ENCODE peak calls at places on chromosomes 11 and 22, in ten cellular contexts. J, W, X, P, V, L, U, C, O and F are unnamed samples.

GRCh38 chr22:26542831-26543230 is 30.6 kb upstream of the TFIP11 start:
- DNase-seq in J (no peak), W (no peak), X (no peak), P (no peak), V (no peak), L (no peak), U (no peak), C (no peak), O (no peak), F (no peak)

GRCh38 chr11:77244277-77245014 is 57.0 kb downstream of the GDPD4 start:
- DNase-seq in J (peak; percentile 78), W (no peak), X (peak; percentile 72), P (no peak), V (peak; percentile 85), L (no peak), U (peak; percentile 88), C (no peak), O (no peak), F (peak; percentile 76)

GRCh38 chr22:49367016-49367697 is 460.5 kb downstream of the BRD1 start:
- DNase-seq in J (no peak), W (no peak), X (no peak), P (peak; percentile 35), V (no peak), L (no peak), U (no peak), C (no peak), O (no peak), F (no peak)

GRCh38 chr11:111582163-111582562 is 20.1 kb upstream of the SIK2 start:
- DNase-seq in J (peak; percentile 19), W (no peak), X (no peak), P (no peak), V (no peak), L (no peak), U (no peak), C (no peak), O (no peak), F (no peak)

GRCh38 chr11:35247428-35247827 is 108.5 kb downstream of the CD44 start:
- DNase-seq in J (no peak), W (no peak), X (no peak), P (no peak), V (no peak), L (no peak), U (no peak), C (no peak), O (no peak), F (no peak)

GRCh38 chr22:42316988-42317387 is 46.5 kb upstream of the TCF20 start:
- DNase-seq in J (peak; percentile 17), W (no peak), X (peak; percentile 65), P (peak; percentile 75), V (no peak), L (no peak), U (peak; percentile 71), C (peak; percentile 67), O (no peak), F (peak; percentile 20)

GRCh38 chr11:76166314-76166713 is 40.0 kb downstream of the WNT11 start:
- DNase-seq in J (no peak), W (no peak), X (no peak), P (no peak), V (no peak), L (no peak), U (no peak), C (no peak), O (no peak), F (no peak)

GRCh38 chr22:46070722-46071450 is 79.4 kb upstream of the PPARA start:
- DNase-seq in J (peak; percentile 53), W (peak; percentile 88), X (peak; percentile 76), P (peak; percentile 89), V (peak; percentile 54), L (no peak), U (peak; percentile 64), C (no peak), O (no peak), F (peak; percentile 55)

DNA sequence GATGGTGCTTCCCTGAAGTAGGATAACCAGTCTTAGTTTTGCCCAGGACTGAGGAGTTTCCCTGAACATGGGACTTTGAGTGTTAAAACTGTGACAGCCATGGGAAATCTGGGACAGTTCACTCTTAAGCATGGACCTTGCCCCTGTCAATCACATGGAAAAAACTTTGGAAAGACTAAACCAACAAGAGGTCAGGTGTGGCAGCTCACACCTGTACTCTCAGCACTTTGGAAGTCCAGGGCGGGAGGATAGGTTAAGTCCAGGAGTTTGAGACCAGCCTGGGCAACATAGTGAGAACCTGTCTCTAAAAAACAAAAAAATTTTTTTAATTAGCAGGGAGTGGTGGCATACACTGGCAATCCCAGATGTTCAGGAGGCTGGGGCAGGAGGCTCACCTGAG is 3.3 kb upstream of the AMBRA1 start:
- DNase-seq in J (no peak), W (no peak), X (no peak), P (no peak), V (no peak), L (no peak), U (no peak), C (no peak), O (no peak), F (no peak)
- H3K4me3 ChIP-seq in J (no peak overlapping the region), W (no peak overlapping the region), X (no peak overlapping the region), P (no peak overlapping the region), V (no peak overlapping the region), L (no peak overlapping the region), U (no peak overlapping the region), C (no peak overlapping the region), O (no peak overlapping the region), F (no peak overlapping the region)

GRCh38 chr11:12124306-12124705 is 13.9 kb downstream of the MICAL2 start:
- DNase-seq in J (no peak), W (no peak), X (no peak), P (peak; percentile 16), V (no peak), L (no peak), U (no peak), C (no peak), O (no peak), F (no peak)

GRCh38 chr11:12127206-12127898 is 17.0 kb downstream of the MICAL2 start:
- DNase-seq in J (no peak), W (no peak), X (no peak), P (no peak), V (no peak), L (no peak), U (no peak), C (no peak), O (no peak), F (peak; percentile 64)

GRCh38 chr11:12128191-12128841 is 17.9 kb downstream of the MICAL2 start:
- DNase-seq in J (no peak), W (no peak), X (no peak), P (no peak), V (no peak), L (no peak), U (no peak), C (no peak), O (no peak), F (peak; percentile 67)

GRCh38 chr11:12125609-12126149 is 15.3 kb downstream of the MICAL2 start:
- DNase-seq in J (no peak), W (no peak), X (no peak), P (peak; percentile 63), V (peak; percentile 65), L (no peak), U (peak; percentile 64), C (no peak), O (no peak), F (peak; percentile 87)

GRCh38 chr11:12126352-12127019 is 16.1 kb downstream of the MICAL2 start:
- DNase-seq in J (peak; percentile 88), W (no peak), X (peak; percentile 90), P (peak; percentile 77), V (peak; percentile 93), L (no peak), U (peak; percentile 92), C (no peak), O (no peak), F (peak; percentile 96)
- TF ChIP-seq CTCF in J (peak; percentile 23), W (no peak), X (peak; percentile 25), P (peak; percentile 14), V (no peak), L (no peak), U (peak; percentile 3), C (no peak), O (no peak), F (peak; percentile 16)

GRCh38 chr11:96307748-96308133 is 35.3 kb downstream of the MAML2 start:
- DNase-seq in J (peak; percentile 90), W (no peak), X (peak; percentile 90), P (no peak), V (peak; percentile 95), L (no peak), U (peak; percentile 93), C (no peak), O (no peak), F (peak; percentile 89)

GRCh38 chr11:96303980-96304379 is 39.0 kb downstream of the MAML2 start:
- DNase-seq in J (no peak), W (no peak), X (no peak), P (no peak), V (no peak), L (no peak), U (no peak), C (no peak), O (no peak), F (no peak)

GRCh38 chr11:96309001-96309642 is 33.9 kb downstream of the MAML2 start:
- DNase-seq in J (peak; percentile 94), W (no peak), X (peak; percentile 82), P (no peak), V (no peak), L (no peak), U (peak; percentile 86), C (no peak), O (no peak), F (no peak)

GRCh38 chr11:96306933-96307747 is 35.9 kb downstream of the MAML2 start:
- DNase-seq in J (peak; percentile 100), W (peak; percentile 30), X (peak; percentile 99), P (no peak), V (peak; percentile 99), L (peak; percentile 48), U (peak; percentile 99), C (peak; percentile 92), O (no peak), F (peak; percentile 98)

DNA sequence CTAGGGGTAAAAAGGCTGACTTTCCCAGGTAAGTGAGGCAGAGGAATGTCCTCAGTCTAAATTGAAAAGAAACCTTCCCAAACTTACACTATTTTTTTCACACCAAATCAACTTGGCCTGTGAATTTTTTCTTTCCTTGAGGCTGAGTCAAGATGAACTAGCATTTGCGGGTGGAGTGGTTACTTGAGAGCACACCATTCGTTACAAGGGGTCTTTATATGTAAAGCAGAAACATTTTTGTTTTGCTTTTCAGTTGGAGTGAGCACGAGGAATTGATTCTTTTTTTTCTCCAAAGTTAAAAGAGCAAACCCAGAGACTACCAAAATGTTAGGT is 36.4 kb downstream of the MAML2 start:
- DNase-seq in J (no peak), W (no peak), X (no peak), P (no peak), V (no peak), L (no peak), U (no peak), C (no peak), O (no peak), F (no peak)
- H3K4me3 ChIP-seq in J (peak overlapping the region; percentile 36), W (peak overlapping the region; percentile 47), X (peak overlapping the region; percentile 13), P (peak overlapping the region; percentile 25), V (peak overlapping the region; percentile 29), L (peak overlapping the region; percentile 19), U (peak overlapping the region; percentile 45), C (no peak overlapping the region), O (peak overlapping the region; percentile 40), F (peak overlapping the region; percentile 46)

GRCh38 chr11:67393990-67394389 is 2.2 kb downstream of the RAD9A start:
- DNase-seq in J (no peak), W (no peak), X (no peak), P (no peak), V (no peak), L (no peak), U (no peak), C (no peak), O (no peak), F (no peak)

GRCh38 chr11:67390947-67391303 is 861 bp upstream of the RAD9A start:
- DNase-seq in J (no peak), W (no peak), X (no peak), P (no peak), V (no peak), L (no peak), U (no peak), C (no peak), O (no peak), F (no peak)

GRCh38 chr11:67391304-67392181 is at the start of gene RAD9A:
- DNase-seq in J (peak; percentile 94), W (peak; percentile 99), X (peak; percentile 95), P (peak; percentile 98), V (peak; percentile 91), L (peak; percentile 81), U (peak; percentile 88), C (peak; percentile 92), O (no peak), F (peak; percentile 94)

GRCh38 chr11:67393437-67393836 is 1.7 kb downstream of the RAD9A start:
- DNase-seq in J (no peak), W (no peak), X (no peak), P (no peak), V (no peak), L (no peak), U (no peak), C (no peak), O (no peak), F (no peak)

DNA sequence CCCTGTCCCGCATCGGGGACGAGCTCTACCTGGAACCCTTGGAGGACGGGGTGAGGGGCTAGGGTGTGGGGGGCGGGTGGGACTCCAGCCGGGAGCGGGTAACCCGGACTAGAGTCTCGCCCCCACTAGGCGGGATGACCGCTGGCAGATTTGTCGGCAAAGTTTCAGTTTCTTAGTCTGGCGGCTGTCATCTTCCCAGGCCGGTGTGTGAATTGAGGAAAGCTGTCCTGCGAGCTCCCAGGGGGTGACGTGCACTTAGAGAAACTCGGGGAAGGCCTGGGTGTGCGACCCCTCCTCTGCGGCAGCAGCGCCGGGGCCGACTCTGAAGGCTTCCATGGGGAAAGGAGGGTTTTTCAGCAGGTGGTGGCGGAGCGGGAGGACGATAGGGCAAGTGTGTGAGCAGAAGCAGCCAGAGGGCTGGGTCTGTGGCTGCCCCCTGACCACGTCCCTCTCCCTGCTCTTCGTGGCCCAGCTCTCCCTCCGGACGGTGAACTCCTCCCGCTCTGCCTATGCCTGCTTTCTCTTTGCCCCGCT is 463 bp downstream of the RAD9A start:
- DNase-seq in J (no peak), W (no peak), X (no peak), P (no peak), V (no peak), L (no peak), U (no peak), C (no peak), O (no peak), F (no peak)
- TF ChIP-seq CTCF in J (no peak), W (no peak), X (no peak), P (no peak), V (no peak), L (no peak), U (no peak), C (no peak), O (no peak), F (no peak)